ENCODE peak calls at places on chromosomes 2 and 18, in seven cellular contexts. D is GM12878; O is ACHN; W is activated T-helper 1 cell treated with anti-CD3 and anti-CD28 coated beads, Interleukin-12 subunit alpha, Interleukin-12 subunit beta, Interleukin-2, Interleukin-4 antibody, amounts not matched to agents 30 ng/mL and 10 ng/mL and 1 ng/mL, durations not matched to agents 14 hours and 24 hours and 36 hours; Z is activated T-cell treated with anti-CD3 and anti-CD28 coated beads, Interleukin-2, amount 50 U/mL, for 1 hour; V is breast epithelium; A is NCI-H1694. I is an unnamed sample.

GRCh38 chr2:233210843-233211600 is 40.5 kb upstream of the ATG16L1 start:
- DNase-seq in A (no peak), W (no peak), D (no peak), V (peak; percentile 83), Z (no peak), O (peak; percentile 98), I (peak; percentile 60)

GRCh38 chr2:49661809-49662208 is 507.5 kb upstream of the FSHR start:
- DNase-seq in O (no peak), V (no peak), A (no peak), Z (no peak), W (no peak), D (no peak), I (no peak)

GRCh38 chr2:134715932-134716643 is 2.7 kb downstream of the TMEM163 start:
- DNase-seq in V (no peak), W (no peak), D (no peak), Z (no peak), O (no peak), A (no peak), I (no peak)

GRCh38 chr2:239640210-239640609 is 239.4 kb upstream of the HDAC4 start:
- DNase-seq in W (no peak), O (no peak), A (no peak), V (no peak), Z (no peak), D (no peak), I (no peak)

GRCh38 chr2:174014699-174015070 is 49.5 kb upstream of the SP3 start:
- DNase-seq in A (no peak), V (no peak), W (no peak), D (no peak), Z (no peak), O (no peak), I (no peak)

GRCh38 chr2:169091256-169091655 is 21.9 kb downstream of the DHRS9 start:
- DNase-seq in O (no peak), V (no peak), W (no peak), D (no peak), A (no peak), Z (no peak), I (no peak)

GRCh38 chr2:173588931-173589369 is 234.3 kb downstream of the CDCA7 start:
- DNase-seq in D (no peak), O (peak; percentile 85), W (no peak), A (no peak), V (no peak), Z (no peak), I (no peak)

GRCh38 chr2:13682878-13683277 is 949.6 kb upstream of the LRATD1 start:
- DNase-seq in Z (no peak), V (no peak), W (no peak), O (no peak), D (no peak), A (no peak), I (peak; percentile 78)

GRCh38 chr2:128485761-128486639 is 167.3 kb upstream of the HS6ST1 start:
- DNase-seq in A (no peak), W (no peak), Z (no peak), V (no peak), O (no peak), D (no peak), I (no peak)

GRCh38 chr2:160566717-160567116 is 73.1 kb upstream of the RBMS1 start:
- DNase-seq in A (no peak), O (no peak), D (no peak), Z (no peak), W (no peak), V (no peak), I (no peak)

GRCh38 chr18:3599861-3600260 is 149.9 kb downstream of the TGIF1 start:
- DNase-seq in A (no peak), W (no peak), O (no peak), V (no peak), D (no peak), Z (no peak), I (no peak)

GRCh38 chr18:23580677-23581367 is 5.5 kb downstream of the NPC1 start:
- DNase-seq in D (no peak), V (no peak), A (no peak), Z (no peak), W (no peak), O (no peak), I (no peak)

GRCh38 chr2:221245045-221245444 is 327.1 kb downstream of the EPHA4 start:
- DNase-seq in A (no peak), W (no peak), D (no peak), O (no peak), V (no peak), Z (no peak), I (no peak)

GRCh38 chr2:108288534-108289106 is at the start of gene SULT1C2:
- DNase-seq in O (no peak), D (no peak), A (no peak), V (no peak), Z (no peak), W (no peak), I (no peak)

GRCh38 chr2:236545814-236546480 is 23.7 kb upstream of the ACKR3 start:
- DNase-seq in V (no peak), Z (no peak), O (no peak), W (no peak), D (peak; percentile 89), A (no peak), I (no peak)

GRCh38 chr2:42756150-42756549 is 7.8 kb downstream of the OXER1 start:
- DNase-seq in V (no peak), D (no peak), W (no peak), Z (no peak), O (no peak), A (no peak), I (no peak)

GRCh38 chr18:2108581-2108980 is 462.7 kb downstream of the METTL4 start:
- DNase-seq in O (no peak), W (no peak), V (no peak), A (no peak), D (no peak), Z (no peak), I (no peak)

GRCh38 chr2:238947920-238948710 is 100.2 kb downstream of the TWIST2 start:
- DNase-seq in A (no peak), O (peak; percentile 76), Z (no peak), V (peak; percentile 13), D (no peak), W (no peak), I (peak; percentile 88)

GRCh38 chr18:74517236-74517630 is 17.1 kb upstream of the CNDP1 start:
- DNase-seq in W (no peak), V (no peak), O (no peak), A (no peak), Z (no peak), D (no peak), I (no peak)

GRCh38 chr2:38748857-38749804 is 2.0 kb downstream of the SRSF7 start:
- DNase-seq in W (no peak), A (no peak), D (no peak), V (no peak), O (no peak), Z (no peak), I (no peak)

GRCh38 chr2:51490576-51491234 is 458.8 kb upstream of the NRXN1 start:
- DNase-seq in Z (no peak), D (no peak), O (no peak), W (no peak), A (no peak), V (no peak), I (no peak)

GRCh38 chr2:195533771-195534642 is 123.0 kb upstream of the SLC39A10 start:
- DNase-seq in Z (peak; percentile 59), W (peak; percentile 60), A (no peak), D (no peak), O (peak; percentile 82), V (peak; percentile 18), I (peak; percentile 66)

GRCh38 chr2:54428401-54428800 is 27.7 kb upstream of the SPTBN1 start:
- DNase-seq in V (no peak), W (no peak), D (no peak), O (no peak), Z (no peak), A (no peak), I (no peak)

GRCh38 chr2:172427990-172428840 is 829 bp downstream of the ITGA6 start:
- DNase-seq in A (no peak), D (no peak), Z (peak; percentile 71), O (peak; percentile 55), W (no peak), V (no peak), I (no peak)

GRCh38 chr2:145644820-145645302 is 1124.9 kb upstream of the ZEB2 start:
- DNase-seq in W (no peak), A (no peak), Z (no peak), V (no peak), D (peak; percentile 45), O (no peak), I (no peak)

GRCh38 chr2:205811387-205811786 is 129.1 kb downstream of the NRP2 start:
- DNase-seq in D (no peak), Z (no peak), A (no peak), W (no peak), V (no peak), O (no peak), I (no peak)

GRCh38 chr2:199851499-199851816 is 466 bp upstream of the FTCDNL1 start:
- DNase-seq in A (no peak), O (no peak), Z (no peak), W (no peak), D (no peak), V (no peak), I (no peak)

GRCh38 chr2:105378921-105379383 is 19.9 kb downstream of the FHL2 start:
- DNase-seq in Z (no peak), O (no peak), W (no peak), D (no peak), V (no peak), A (no peak), I (no peak)

GRCh38 chr2:120802161-120802560 is 66.5 kb downstream of the GLI2 start:
- DNase-seq in O (no peak), W (no peak), D (no peak), A (no peak), V (no peak), Z (no peak), I (no peak)

GRCh38 chr2:159072795-159073194 is 104.4 kb downstream of the TANC1 start:
- DNase-seq in D (no peak), W (no peak), Z (no peak), V (no peak), O (no peak), A (no peak), I (no peak)

GRCh38 chr2:106536490-106536889 is 49.3 kb downstream of the CD8B2 start:
- DNase-seq in D (no peak), O (no peak), V (no peak), Z (no peak), W (no peak), A (no peak), I (no peak)

GRCh38 chr2:28683100-28683706 is 68.4 kb upstream of the PPP1CB start:
- DNase-seq in A (peak; percentile 10), W (no peak), V (peak; percentile 92), Z (no peak), D (no peak), O (peak; percentile 85), I (no peak)

GRCh38 chr18:46278481-46279465 is 174.6 kb downstream of the HAUS1 start:
- DNase-seq in W (no peak), A (no peak), O (peak; percentile 59), V (no peak), Z (no peak), D (no peak), I (no peak)

GRCh38 chr2:197306691-197307030 is 3.9 kb downstream of the ANKRD44 start:
- DNase-seq in Z (peak; percentile 51), W (no peak), V (peak; percentile 64), A (peak; percentile 39), D (no peak), O (no peak), I (no peak)

GRCh38 chr18:55351220-55351619 is 236.8 kb downstream of the TCF4 start:
- DNase-seq in Z (no peak), V (no peak), D (no peak), O (peak; percentile 20), A (no peak), W (no peak), I (no peak)